ENCODE peak calls at places on chromosomes 1 and 21, in four cellular contexts. One of them, this sample, is unnamed.

GRCh38 chr1:211752951-211753486 is 77.5 kb downstream of the LPGAT1 start:
- DNase-seq in breast epithelium: no peak
- DNase-seq in uterus: no peak
- DNase-seq in transverse colon: no peak
- DNase-seq in this sample: no peak

GRCh38 chr1:1756661-1757421 is 21.4 kb downstream of the NADK start:
- DNase-seq in breast epithelium: no peak
- DNase-seq in uterus: no peak
- DNase-seq in transverse colon: no peak
- DNase-seq in this sample: no peak

GRCh38 chr1:39949891-39950290 is 5.1 kb upstream of the MFSD2A start:
- DNase-seq in breast epithelium: no peak
- DNase-seq in uterus: no peak
- DNase-seq in transverse colon: no peak
- DNase-seq in this sample: no peak

GRCh38 chr1:173603056-173603591 is at the start of gene SLC9C2:
- DNase-seq in breast epithelium: no peak
- DNase-seq in uterus: no peak
- DNase-seq in transverse colon: no peak
- DNase-seq in this sample: no peak

GRCh38 chr1:193589597-193590040 is 403.2 kb upstream of the B3GALT2 start:
- DNase-seq in breast epithelium: no peak
- DNase-seq in uterus: no peak
- DNase-seq in transverse colon: no peak
- DNase-seq in this sample: no peak

GRCh38 chr1:61310538-61310937 is 228.2 kb downstream of the NFIA start:
- DNase-seq in breast epithelium: no peak
- DNase-seq in uterus: no peak
- DNase-seq in transverse colon: no peak
- DNase-seq in this sample: no peak

GRCh38 chr21:37915941-37916794 is at the start of gene KCNJ6:
- DNase-seq in breast epithelium: no peak
- DNase-seq in uterus: no peak
- DNase-seq in transverse colon: no peak
- DNase-seq in this sample: no peak

GRCh38 chr1:203440780-203441179 is 34.8 kb upstream of the PRELP start:
- DNase-seq in breast epithelium: peak
- DNase-seq in uterus: peak
- DNase-seq in transverse colon: peak
- DNase-seq in this sample: peak

GRCh38 chr1:234866007-234866866 is 256.3 kb upstream of the IRF2BP2 start:
- DNase-seq in breast epithelium: no peak
- DNase-seq in uterus: peak
- DNase-seq in transverse colon: peak
- DNase-seq in this sample: no peak

GRCh38 chr21:41598561-41599511 is 90.9 kb upstream of the TMPRSS2 start:
- DNase-seq in breast epithelium: peak
- DNase-seq in uterus: no peak
- DNase-seq in transverse colon: no peak
- DNase-seq in this sample: no peak

GRCh38 chr1:51644533-51645197 is 27.8 kb downstream of the OSBPL9 start:
- DNase-seq in breast epithelium: no peak
- DNase-seq in uterus: peak
- DNase-seq in transverse colon: peak
- DNase-seq in this sample: no peak

GRCh38 chr1:100868364-100868995 is 26.2 kb downstream of the EXTL2 start:
- DNase-seq in breast epithelium: no peak
- DNase-seq in uterus: no peak
- DNase-seq in transverse colon: no peak
- DNase-seq in this sample: no peak

GRCh38 chr21:27796106-27796505 is 829.2 kb upstream of the ADAMTS5 start:
- DNase-seq in breast epithelium: no peak
- DNase-seq in uterus: no peak
- DNase-seq in transverse colon: no peak
- DNase-seq in this sample: no peak

GRCh38 chr21:44082648-44083436 is 24.4 kb upstream of the PWP2 start:
- DNase-seq in breast epithelium: no peak
- DNase-seq in uterus: no peak
- DNase-seq in transverse colon: no peak
- DNase-seq in this sample: no peak

GRCh38 chr21:15278851-15279250 is 214.1 kb upstream of the NRIP1 start:
- DNase-seq in breast epithelium: no peak
- DNase-seq in uterus: no peak
- DNase-seq in transverse colon: no peak
- DNase-seq in this sample: no peak

GRCh38 chr1:101238041-101238515 is 1.3 kb downstream of the S1PR1 start:
- DNase-seq in breast epithelium: no peak
- DNase-seq in uterus: no peak
- DNase-seq in transverse colon: no peak
- DNase-seq in this sample: no peak

GRCh38 chr1:22773981-22774471 is 63.4 kb downstream of the EPHB2 start:
- DNase-seq in breast epithelium: no peak
- DNase-seq in uterus: peak
- DNase-seq in transverse colon: peak
- DNase-seq in this sample: peak

GRCh38 chr1:210201671-210202070 is 30.9 kb upstream of the SERTAD4 start:
- DNase-seq in breast epithelium: no peak
- DNase-seq in uterus: no peak
- DNase-seq in transverse colon: no peak
- DNase-seq in this sample: no peak

GRCh38 chr1:20322081-20322824 is 31.6 kb downstream of the VWA5B1 start:
- DNase-seq in breast epithelium: no peak
- DNase-seq in uterus: no peak
- DNase-seq in transverse colon: no peak
- DNase-seq in this sample: no peak

GRCh38 chr1:226737819-226738420 is 1.2 kb downstream of the ITPKB start:
- DNase-seq in breast epithelium: peak
- DNase-seq in uterus: peak
- DNase-seq in transverse colon: peak
- DNase-seq in this sample: peak

GRCh38 chr1:184141481-184141880 is 90.0 kb downstream of the TSEN15 start:
- DNase-seq in breast epithelium: no peak
- DNase-seq in uterus: no peak
- DNase-seq in transverse colon: no peak
- DNase-seq in this sample: no peak

GRCh38 chr1:3403388-3404179 is 50.9 kb upstream of the ARHGEF16 start:
- DNase-seq in breast epithelium: no peak
- DNase-seq in uterus: no peak
- DNase-seq in transverse colon: no peak
- DNase-seq in this sample: no peak

GRCh38 chr1:156742017-156742416 is 1.1 kb upstream of the MRPL24 start:
- DNase-seq in breast epithelium: no peak
- DNase-seq in uterus: no peak
- DNase-seq in transverse colon: no peak
- DNase-seq in this sample: no peak

GRCh38 chr1:44724408-44725308 is 6.3 kb downstream of the RNU5D-1 start:
- DNase-seq in breast epithelium: no peak
- DNase-seq in uterus: no peak
- DNase-seq in transverse colon: no peak
- DNase-seq in this sample: no peak

GRCh38 chr1:100441651-100442050 is 89.3 kb downstream of the CDC14A start:
- DNase-seq in breast epithelium: no peak
- DNase-seq in uterus: no peak
- DNase-seq in transverse colon: no peak
- DNase-seq in this sample: no peak

GRCh38 chr1:101309334-101310221 is 72.8 kb downstream of the S1PR1 start:
- DNase-seq in breast epithelium: peak
- DNase-seq in uterus: peak
- DNase-seq in transverse colon: peak
- DNase-seq in this sample: peak

GRCh38 chr21:42227909-42228708 is 9.2 kb downstream of the ABCG1 start:
- DNase-seq in breast epithelium: no peak
- DNase-seq in uterus: peak
- DNase-seq in transverse colon: peak
- DNase-seq in this sample: peak

GRCh38 chr21:33088384-33088783 is 18.4 kb downstream of the OLIG1 start:
- DNase-seq in breast epithelium: no peak
- DNase-seq in uterus: no peak
- DNase-seq in transverse colon: no peak
- DNase-seq in this sample: no peak

GRCh38 chr21:38942617-38943245 is 137.0 kb downstream of the ETS2 start:
- DNase-seq in breast epithelium: no peak
- DNase-seq in uterus: no peak
- DNase-seq in transverse colon: no peak
- DNase-seq in this sample: no peak

DNA sequence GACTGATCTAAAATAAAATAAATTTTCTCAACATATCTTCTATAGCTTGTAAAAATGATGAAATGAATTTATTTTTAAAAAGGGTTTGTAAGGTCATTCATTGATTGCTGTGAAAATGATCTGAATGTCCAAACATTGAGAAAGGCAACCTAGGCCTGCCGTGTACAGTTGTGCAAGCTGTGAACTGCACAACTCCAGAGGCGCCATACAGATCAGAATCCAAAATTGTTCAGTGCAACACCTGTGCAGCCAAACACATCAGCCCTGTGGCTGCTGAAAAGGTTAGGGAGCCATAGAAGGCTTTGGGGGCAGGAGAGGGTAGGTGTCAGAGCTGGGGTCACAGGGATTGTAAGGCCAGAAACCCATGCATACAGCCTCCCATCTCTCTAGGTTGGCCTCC is 9.9 kb upstream of the ZC3H12A start:
- DNase-seq in breast epithelium: no peak
- DNase-seq in uterus: no peak
- DNase-seq in transverse colon: no peak
- DNase-seq in this sample: no peak
- H3K27ac ChIP-seq in breast epithelium: peak
- H3K27ac ChIP-seq in uterus: no peak
- H3K27ac ChIP-seq in transverse colon: no peak
- H3K27ac ChIP-seq in this sample: no peak

GRCh38 chr1:65006806-65007205 is 40.5 kb upstream of the JAK1 start:
- DNase-seq in breast epithelium: no peak
- DNase-seq in uterus: no peak
- DNase-seq in transverse colon: no peak
- DNase-seq in this sample: no peak

GRCh38 chr1:65003316-65003664 is 36.9 kb upstream of the JAK1 start:
- DNase-seq in breast epithelium: no peak
- DNase-seq in uterus: no peak
- DNase-seq in transverse colon: no peak
- DNase-seq in this sample: no peak

GRCh38 chr1:65001238-65001792 is 35.0 kb upstream of the JAK1 start:
- DNase-seq in breast epithelium: no peak
- DNase-seq in uterus: peak
- DNase-seq in transverse colon: peak
- DNase-seq in this sample: peak

GRCh38 chr1:65002156-65002507 is 35.8 kb upstream of the JAK1 start:
- DNase-seq in breast epithelium: no peak
- DNase-seq in uterus: peak
- DNase-seq in transverse colon: no peak
- DNase-seq in this sample: no peak

DNA sequence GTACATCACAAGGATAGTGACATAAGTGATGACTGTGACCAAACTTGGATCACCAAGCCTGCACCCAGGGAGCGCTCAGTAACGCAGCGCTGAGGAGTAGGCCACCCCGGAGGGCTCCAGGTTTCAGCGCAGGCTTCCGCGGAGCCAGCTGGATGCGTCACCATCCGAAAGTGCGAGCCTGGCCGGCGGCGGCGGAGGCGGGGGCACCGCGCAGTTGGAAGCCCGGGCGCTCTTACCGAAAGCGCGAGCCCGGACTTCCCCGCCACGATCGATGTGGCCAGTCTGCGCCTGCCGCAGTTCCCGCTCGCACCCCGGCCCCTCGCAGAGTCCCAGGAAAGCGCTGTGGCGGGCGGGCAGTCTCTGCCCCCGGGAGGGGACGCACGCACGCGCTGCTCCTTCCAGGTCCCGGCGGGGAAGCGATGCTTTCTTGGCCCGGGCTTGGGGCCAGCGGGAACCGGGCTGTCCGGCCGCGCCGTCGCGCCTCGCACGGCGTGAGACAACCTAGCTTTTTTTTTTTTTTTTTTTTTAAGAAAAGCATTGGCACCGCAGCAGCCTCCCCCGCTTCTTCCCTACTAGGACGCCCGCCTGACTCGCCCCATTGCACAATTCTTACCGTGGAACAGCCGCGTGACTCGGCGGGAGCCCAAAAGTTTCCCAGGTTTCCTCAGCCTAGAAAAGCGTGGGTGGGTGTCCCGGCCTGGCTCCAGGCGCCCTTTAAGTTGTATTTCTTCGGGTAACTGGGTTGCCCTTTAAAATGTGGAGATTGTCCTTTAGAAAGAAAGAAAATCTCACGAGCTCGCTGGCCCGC is 36.4 kb upstream of the JAK1 start:
- DNase-seq in breast epithelium: peak
- DNase-seq in uterus: peak
- DNase-seq in transverse colon: peak
- DNase-seq in this sample: peak
- H3K27ac ChIP-seq in breast epithelium: peak
- H3K27ac ChIP-seq in uterus: peak
- H3K27ac ChIP-seq in transverse colon: peak
- H3K27ac ChIP-seq in this sample: peak

DNA sequence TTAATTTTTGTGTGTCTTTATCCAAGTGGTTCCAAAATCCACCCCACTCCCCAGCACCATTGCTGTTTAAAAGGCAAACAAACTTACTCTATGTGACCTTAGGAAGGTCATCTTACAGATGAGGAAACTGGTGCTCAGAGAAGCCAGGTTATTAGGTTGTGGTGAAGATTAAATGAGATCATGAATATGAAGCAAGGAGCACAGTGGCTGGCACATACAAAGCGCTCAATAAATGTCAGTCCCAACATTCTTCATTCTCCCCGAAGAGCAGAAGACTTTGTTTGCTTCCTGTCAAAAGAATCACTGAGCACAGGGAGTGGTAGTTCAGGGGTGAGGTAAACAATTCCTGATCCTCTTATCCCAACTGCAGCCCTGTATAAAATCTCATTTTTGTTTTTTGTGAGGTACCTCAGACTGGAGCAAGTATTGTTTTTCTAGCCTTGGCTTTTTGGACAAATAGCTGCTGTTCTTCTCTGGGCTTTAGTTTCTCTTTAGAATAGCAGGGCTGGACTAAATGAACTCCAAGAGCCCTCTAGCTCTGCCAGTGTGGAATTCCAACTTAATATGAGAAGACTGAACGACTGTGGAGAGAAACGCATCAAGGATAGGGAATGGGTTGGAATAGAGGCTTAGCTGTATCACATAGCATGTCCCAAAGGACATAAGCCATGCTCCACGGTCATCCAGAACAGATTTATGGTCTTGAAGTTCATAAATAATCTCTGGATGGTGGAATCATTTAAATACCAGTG is 455.3 kb upstream of the USP24 start:
- DNase-seq in breast epithelium: no peak
- DNase-seq in uterus: no peak
- DNase-seq in transverse colon: no peak
- DNase-seq in this sample: no peak
- H3K27ac ChIP-seq in breast epithelium: peak
- H3K27ac ChIP-seq in uterus: peak
- H3K27ac ChIP-seq in transverse colon: peak
- H3K27ac ChIP-seq in this sample: no peak

DNA sequence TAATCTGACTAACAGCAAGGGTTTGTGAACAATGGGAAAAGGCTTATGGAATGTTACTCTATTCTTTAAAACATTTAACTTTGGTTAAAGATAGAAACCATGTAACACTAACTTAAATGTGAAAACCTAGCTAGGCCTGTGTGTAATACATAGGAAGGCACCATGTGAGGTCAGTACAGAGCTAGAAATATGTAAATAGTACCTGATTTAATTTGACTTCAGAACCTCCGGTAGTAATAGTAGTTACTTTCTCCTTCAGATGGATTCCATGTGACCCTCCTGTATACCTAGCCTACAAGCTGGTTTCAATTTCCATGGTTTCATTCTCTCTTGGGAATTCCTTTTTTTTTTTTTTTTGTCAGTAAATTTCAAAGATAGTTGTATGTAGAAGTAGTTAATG is 1.3 kb downstream of the MTF2 start:
- DNase-seq in breast epithelium: no peak
- DNase-seq in uterus: no peak
- DNase-seq in transverse colon: no peak
- DNase-seq in this sample: no peak
- H3K27ac ChIP-seq in breast epithelium: peak
- H3K27ac ChIP-seq in uterus: peak
- H3K27ac ChIP-seq in transverse colon: peak
- H3K27ac ChIP-seq in this sample: no peak